ENCODE peak calls at places on chromosomes 6 and 20, in four cellular contexts. S, A, X and T are unnamed samples.

GRCh38 chr6:81766482-81767069 is 14.1 kb upstream of the TENT5A start:
- DNase-seq in S (peak; percentile 81), X (peak; percentile 48), A (no peak), T (no peak)

GRCh38 chr20:20765696-20766095 is 53.3 kb upstream of the RALGAPA2 start:
- DNase-seq in S (no peak), A (no peak), X (no peak), T (no peak)

GRCh38 chr20:35269055-35269781 is 8.7 kb downstream of the MMP24OS start:
- DNase-seq in X (peak; percentile 71), S (peak; percentile 58), A (peak; percentile 79), T (peak; percentile 96)

GRCh38 chr20:45998761-45999160 is 9.9 kb upstream of the MMP9 start:
- DNase-seq in S (no peak), A (no peak), X (no peak), T (no peak)

GRCh38 chr6:147158881-147159280 is 45.3 kb upstream of the STXBP5 start:
- DNase-seq in A (no peak), X (no peak), S (no peak), T (no peak)

GRCh38 chr6:10429638-10430427 is 15.0 kb upstream of the TFAP2A start:
- DNase-seq in S (no peak), X (no peak), A (no peak), T (peak; percentile 55)

GRCh38 chr6:157990321-157991066 is 8.8 kb downstream of the SYNJ2 start:
- DNase-seq in A (no peak), X (no peak), S (no peak), T (no peak)

GRCh38 chr20:50333856-50334255 is 143.2 kb downstream of the CEBPB start:
- DNase-seq in S (no peak), A (no peak), X (no peak), T (no peak)

DNA sequence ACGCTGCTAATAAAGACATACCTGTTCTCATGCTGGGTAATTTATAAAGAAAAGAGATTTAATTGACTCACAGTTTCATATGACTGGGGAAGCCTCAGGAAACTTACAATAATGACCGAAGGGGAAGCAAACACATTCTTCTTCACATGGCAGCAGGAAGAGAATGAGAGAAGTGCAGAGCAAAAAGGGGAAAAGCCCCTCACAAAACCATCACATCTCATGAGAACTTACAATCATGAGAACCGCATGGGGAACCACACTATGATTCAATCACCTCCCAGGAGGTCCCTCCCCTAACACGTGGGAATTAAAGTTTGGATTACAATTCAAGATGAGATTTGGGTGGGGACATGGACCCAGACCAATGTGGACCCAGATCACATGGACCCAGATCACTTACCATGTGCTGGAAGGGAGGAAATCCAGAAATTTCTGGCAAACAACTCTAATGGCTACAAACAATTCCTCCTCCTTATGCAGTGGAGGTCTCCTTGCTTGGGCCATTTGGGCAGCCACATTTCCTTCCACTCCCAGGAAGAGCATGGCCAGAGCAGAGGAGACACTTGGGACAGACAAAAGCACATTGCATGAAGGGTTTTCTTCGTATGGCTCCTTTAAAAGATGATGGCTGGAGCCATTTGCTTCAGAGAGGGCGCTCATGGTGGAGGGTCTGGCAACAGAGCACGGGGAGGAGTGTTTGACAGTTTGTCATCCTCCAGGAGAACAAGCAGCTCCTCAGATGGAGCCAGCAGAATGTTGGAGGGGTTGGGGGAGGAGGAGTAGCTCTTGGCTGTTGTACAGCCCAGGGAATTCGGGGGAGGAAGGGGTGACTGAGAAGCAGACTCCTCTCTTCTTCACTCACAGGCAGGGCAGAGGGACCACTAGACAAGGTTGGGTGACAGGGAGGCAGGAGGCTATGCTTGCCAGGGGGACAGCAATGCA is 30.4 kb downstream of the SERPINB9 start:
- DNase-seq in S (no peak), X (no peak), A (no peak), T (peak; percentile 40)
- H3K4me3 ChIP-seq in S (no peak overlapping the region), X (no peak overlapping the region), A (no peak overlapping the region), T (no peak overlapping the region)

DNA sequence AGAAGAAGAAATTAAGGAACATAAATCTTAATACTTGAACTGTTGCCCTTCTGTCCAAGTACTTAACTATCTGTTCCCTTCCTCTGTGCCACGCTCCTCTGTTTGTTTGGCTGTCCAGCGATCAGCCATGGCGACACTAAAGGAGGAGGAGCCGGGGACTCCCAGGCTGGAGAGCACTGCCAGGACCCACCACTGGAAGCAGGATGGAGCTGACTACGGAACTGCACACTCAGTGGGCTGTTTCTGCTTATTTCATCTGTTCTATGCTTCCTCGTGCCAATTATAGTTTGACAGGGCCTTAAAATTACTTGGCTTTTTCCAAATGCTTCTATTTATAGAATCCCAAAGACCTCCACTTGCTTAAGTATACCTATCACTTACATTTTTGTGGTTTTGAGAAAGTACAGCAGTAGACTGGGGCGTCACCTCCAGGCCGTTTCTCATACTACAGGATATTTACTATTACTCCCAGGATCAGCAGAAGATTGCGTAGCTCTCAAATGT is 17.1 kb downstream of the IRF4 start:
- DNase-seq in X (no peak), A (peak; percentile 74), S (no peak), T (peak; percentile 84)
- H3K27ac ChIP-seq in X (no peak overlapping the region), A (no peak overlapping the region), S (no peak overlapping the region), T (no peak overlapping the region)

GRCh38 chr20:32482251-32483220 is 102.6 kb downstream of the NOL4L start:
- DNase-seq in S (no peak), A (no peak), X (peak; percentile 62), T (peak; percentile 87)

GRCh38 chr20:32479012-32479411 is 106.1 kb downstream of the NOL4L start:
- DNase-seq in S (no peak), X (no peak), A (no peak), T (peak; percentile 38)

GRCh38 chr20:32481311-32482103 is 103.6 kb downstream of the NOL4L start:
- DNase-seq in X (peak; percentile 66), A (no peak), S (no peak), T (peak; percentile 68)

GRCh38 chr20:32479697-32480140 is 105.4 kb downstream of the NOL4L start:
- DNase-seq in X (peak; percentile 83), A (no peak), S (no peak), T (peak; percentile 35)

GRCh38 chr20:32480361-32481199 is 104.6 kb downstream of the NOL4L start:
- DNase-seq in S (no peak), A (no peak), X (peak; percentile 40), T (peak; percentile 48)
- H3K4me1 ChIP-seq in S (peaks cover 87% of the 10 kb centered on the region), A (peaks cover 2% of the 10 kb centered on the region), X (peaks cover 38% of the 10 kb centered on the region), T (peaks cover 14% of the 10 kb centered on the region)

DNA sequence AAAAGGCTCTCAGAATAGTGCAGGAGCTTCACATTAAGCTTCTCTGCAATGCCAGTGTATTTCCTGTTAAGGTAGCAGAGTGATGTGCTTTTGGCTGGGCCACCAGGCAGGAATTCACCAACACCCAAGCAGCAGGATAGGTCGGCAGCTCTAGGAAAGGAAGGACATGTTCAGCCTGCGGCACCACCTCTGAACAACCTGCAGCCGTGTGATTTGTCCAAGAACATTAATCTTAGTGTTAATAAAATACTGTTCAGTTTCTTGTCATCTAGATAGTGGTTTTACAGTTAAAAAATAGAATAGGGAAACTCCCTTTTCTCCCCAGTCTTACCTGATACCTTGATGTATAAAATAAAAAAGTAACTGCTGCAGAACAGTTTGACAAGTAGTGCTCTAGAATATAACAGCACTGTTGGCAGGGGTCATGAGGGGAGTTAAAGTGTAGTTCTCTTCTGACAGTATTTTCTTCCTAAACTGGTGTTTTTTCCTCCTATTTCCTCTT is 18.8 kb downstream of the ZNF292 start:
- DNase-seq in S (no peak), X (no peak), A (no peak), T (no peak)
- H3K4me3 ChIP-seq in S (no peak overlapping the region), X (no peak overlapping the region), A (no peak overlapping the region), T (no peak overlapping the region)

GRCh38 chr20:53047203-53047602 is 75.0 kb downstream of the TSHZ2 start:
- DNase-seq in S (no peak), A (no peak), X (no peak), T (no peak)
- H3K27ac ChIP-seq in S (no peak overlapping the region), A (no peak overlapping the region), X (no peak overlapping the region), T (no peak overlapping the region)

DNA sequence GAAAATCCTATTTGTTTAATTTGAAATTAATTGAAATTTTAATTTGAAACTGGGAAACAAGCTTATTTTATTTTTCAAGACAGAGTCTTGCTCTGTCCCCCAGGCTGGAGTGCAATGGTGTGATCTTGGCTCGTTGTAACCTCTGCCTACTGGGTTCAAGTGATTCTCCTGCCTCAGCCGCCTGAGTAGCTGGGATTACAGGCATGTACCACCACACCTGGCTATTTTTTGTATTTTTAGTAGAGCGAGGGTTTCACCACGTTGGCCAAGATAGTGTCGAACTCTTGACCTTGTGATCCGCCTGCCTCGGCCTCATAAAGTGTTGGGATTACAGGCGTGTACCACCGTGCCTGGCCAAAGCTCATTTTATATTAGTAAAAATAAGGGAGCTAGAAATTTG is 4.2 kb downstream of the SRSF3 start:
- DNase-seq in X (no peak), S (no peak), A (peak; percentile 45), T (no peak)
- H3K4me1 ChIP-seq in X (peaks cover 8% of the 10 kb centered on the region), S (peaks cover 72% of the 10 kb centered on the region), A (peaks cover 24% of the 10 kb centered on the region), T (peaks cover 5% of the 10 kb centered on the region)

DNA sequence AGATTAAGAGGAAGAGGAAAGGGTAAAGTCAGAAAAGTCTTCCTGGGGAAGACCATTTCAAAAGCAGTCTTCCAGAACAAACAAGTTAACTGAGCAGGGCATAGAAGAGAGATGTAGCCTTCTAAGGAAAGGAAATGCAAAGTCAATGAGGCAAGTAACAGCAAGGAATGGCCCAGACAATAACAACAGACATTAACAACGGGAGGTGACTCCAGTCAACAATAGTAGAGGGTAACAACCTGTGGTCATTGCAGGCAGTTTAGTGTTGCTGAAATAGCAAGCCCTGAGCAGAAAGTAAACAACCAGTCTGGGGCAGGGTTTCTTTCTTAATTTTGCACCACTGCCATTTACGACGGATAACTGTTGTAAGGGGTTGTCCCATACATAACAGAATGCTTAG is 2.1 kb downstream of the MDN1 start:
- DNase-seq in X (no peak), S (no peak), A (no peak), T (peak; percentile 86)
- H3K4me3 ChIP-seq in X (no peak overlapping the region), S (no peak overlapping the region), A (no peak overlapping the region), T (peak overlapping the region; percentile 99)

DNA sequence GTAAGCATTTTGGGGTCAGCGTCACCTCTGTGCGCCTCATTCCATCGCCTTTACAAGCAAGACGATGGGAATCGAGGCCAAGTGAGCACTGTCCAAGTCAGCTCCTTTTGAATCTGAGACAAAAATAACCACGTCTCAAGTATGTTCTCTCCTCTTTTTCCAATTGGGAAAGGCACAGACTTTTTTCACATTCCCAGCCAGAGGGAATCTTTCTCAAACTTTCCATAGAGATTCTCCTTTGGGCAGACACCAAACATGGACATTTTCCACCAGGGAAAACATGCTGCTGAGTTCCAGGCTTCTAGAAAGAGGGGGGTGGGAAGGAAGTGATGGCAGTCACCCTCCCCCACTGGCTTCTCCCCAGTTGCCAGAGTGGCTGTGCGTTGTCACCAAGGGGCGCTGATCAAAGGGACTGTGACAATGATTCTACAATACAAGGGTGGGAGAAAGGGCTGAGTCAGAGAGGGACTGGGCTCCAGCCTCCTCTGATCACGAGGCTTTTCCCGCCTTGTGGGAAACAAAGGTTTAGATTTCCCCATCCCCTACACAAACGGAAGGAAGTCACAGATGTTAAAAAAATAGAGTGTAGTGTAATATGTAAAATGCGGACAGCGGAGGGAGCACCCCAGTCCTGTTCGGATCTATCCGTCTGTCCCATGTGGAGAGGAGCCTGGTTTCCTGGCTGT is 281.9 kb upstream of the RNF24 start:
- DNase-seq in A (peak; percentile 90), X (no peak), S (no peak), T (peak; percentile 45)
- H3K27ac ChIP-seq in A (peak overlapping the region; percentile 64), X (no peak overlapping the region), S (no peak overlapping the region), T (no peak overlapping the region)